ENCODE peak calls at places on chromosomes 4 and X, in ten cellular contexts. T is H9, N is MCF 10A, U is fibroblast of lung, K is GM13976, L is GM12865, S is GM20000, F is AG04450, R is OCI-LY7, W is cardiac muscle cell. E is an unnamed sample.
A peak's percentile ranks its signal among the peaks of the same experiment; 100 is the strongest.

GRCh38 chr4:128241425-128241913 is 46.1 kb downstream of the PGRMC2 start:
- DNase-seq in S (no peak), W (no peak), N (peak; percentile 96), U (peak; percentile 99), R (no peak), K (no peak), T (no peak), F (peak; percentile 98), L (no peak), E (peak; percentile 19)

GRCh38 chr4:3819210-3819919 is 53.2 kb downstream of the ADRA2C start:
- DNase-seq in R (no peak), L (no peak), S (no peak), T (no peak), F (no peak), U (no peak), N (no peak), W (no peak), K (no peak), E (no peak)

GRCh38 chr4:102867278-102868152 is 1.3 kb upstream of the CISD2 start:
- DNase-seq in R (peak; percentile 50), N (no peak), K (no peak), U (no peak), W (no peak), S (no peak), T (no peak), F (no peak), L (peak; percentile 82), E (no peak)

GRCh38 chr4:3168029-3168428 is 80.9 kb upstream of the MSANTD1 start:
- DNase-seq in W (peak; percentile 84), U (peak; percentile 47), T (no peak), L (no peak), F (peak; percentile 13), S (no peak), N (no peak), R (peak; percentile 4), K (no peak), E (no peak)

GRCh38 chr4:7394681-7395451 is 39.9 kb downstream of the PSAPL1 start:
- DNase-seq in S (no peak), U (no peak), W (no peak), R (no peak), N (no peak), F (no peak), L (no peak), K (no peak), T (peak; percentile 16), E (no peak)

GRCh38 chr4:183873389-183874185 is 31.5 kb upstream of the STOX2 start:
- DNase-seq in T (no peak), N (no peak), S (no peak), L (no peak), R (no peak), U (no peak), K (no peak), F (no peak), W (no peak), E (no peak)

GRCh38 chr4:8274772-8275241 is 5.3 kb downstream of the HTRA3 start:
- DNase-seq in U (peak; percentile 94), N (peak; percentile 24), W (peak; percentile 67), S (no peak), F (peak; percentile 95), K (no peak), T (no peak), L (no peak), R (no peak), E (peak; percentile 92)

GRCh38 chrX:446243-446642 is 59.5 kb upstream of the PPP2R3B start:
- DNase-seq in L (no peak), S (no peak), W (no peak), F (no peak), K (no peak), N (no peak), T (peak; percentile 78), R (no peak), U (no peak), E (peak; percentile 12)

GRCh38 chr4:75673959-75674328 is 733 bp upstream of the G3BP2 start:
- DNase-seq in S (no peak), T (no peak), N (no peak), F (no peak), L (no peak), W (peak; percentile 38), R (peak; percentile 16), U (no peak), K (no peak), E (no peak)

DNA sequence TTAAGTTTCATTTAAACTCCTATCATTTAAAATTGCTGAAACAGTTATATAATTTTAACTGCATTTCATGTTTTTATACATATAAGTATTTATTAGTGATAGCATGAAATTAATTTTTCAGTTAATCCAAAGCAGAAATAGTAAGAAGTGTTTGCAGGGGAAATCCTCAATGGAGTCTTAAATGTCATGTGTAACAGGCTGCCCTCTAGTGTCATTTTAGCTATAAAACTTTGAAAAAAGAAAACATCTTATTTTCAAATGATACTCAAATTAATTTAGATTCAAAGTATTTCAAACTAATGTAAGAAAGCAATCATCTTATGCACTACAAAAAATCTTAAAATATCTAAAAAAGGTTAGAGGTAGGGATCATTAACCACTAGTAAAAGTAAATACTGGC is 27.1 kb downstream of the TAPT1 start:
- DNase-seq in K (no peak), U (peak; percentile 56), W (peak; percentile 20), L (peak; percentile 19), S (no peak), N (peak; percentile 22), T (no peak), F (no peak), R (peak; percentile 33), E (no peak)
- TF ChIP-seq CTCF in K (no peak), U (no peak), W (peak; percentile 45), L (peak; percentile 8), S (no peak), N (peak; percentile 26), T (peak; percentile 66), F (peak; percentile 54), R (peak; percentile 84), E (peak; percentile 51)

DNA sequence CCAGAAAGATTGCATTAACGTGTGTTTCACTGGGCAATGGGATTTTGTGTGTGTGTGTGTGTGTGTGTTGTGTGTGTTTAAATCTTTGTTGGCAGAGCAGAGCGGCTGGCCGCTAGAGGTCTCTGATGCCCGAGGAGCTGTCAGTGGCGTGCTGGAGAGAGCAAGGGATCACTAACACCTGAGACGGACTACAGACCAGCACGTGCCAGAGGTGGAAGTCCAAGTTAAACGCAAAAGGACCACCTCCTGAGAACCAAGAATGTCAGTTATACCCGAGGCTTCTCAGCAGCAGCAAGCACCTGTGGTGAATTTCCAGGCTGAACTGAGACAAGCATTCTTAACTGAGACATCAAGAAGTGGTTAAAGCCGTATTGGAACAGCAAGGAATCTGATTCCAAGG is 9.0 kb upstream of the SLC25A14 start:
- DNase-seq in F (no peak), L (peak; percentile 75), S (peak; percentile 56), U (peak; percentile 47), T (peak; percentile 84), N (peak; percentile 66), W (peak; percentile 59), R (peak; percentile 69), K (peak; percentile 49), E (peak; percentile 27)
- TF ChIP-seq CTCF in F (peak; percentile 57), L (peak; percentile 55), S (peak; percentile 48), U (peak; percentile 44), T (peak; percentile 63), N (peak; percentile 51), W (peak; percentile 53), R (peak; percentile 83), K (peak; percentile 59), E (peak; percentile 22)

GRCh38 chrX:52995974-52996304 is 37.6 kb upstream of the FAM156A start:
- DNase-seq in T (no peak), F (no peak), U (no peak), K (no peak), S (no peak), L (no peak), N (no peak), R (no peak), W (no peak), E (no peak)
- TF ChIP-seq CTCF in T (no peak), F (no peak), U (no peak), K (no peak), S (no peak), L (no peak), N (no peak), R (no peak), W (no peak), E (no peak)

GRCh38 chr4:110737931-110738330 is 115.1 kb upstream of the PITX2 start:
- DNase-seq in K (no peak), W (no peak), F (no peak), U (no peak), R (no peak), L (no peak), S (no peak), N (no peak), T (no peak), E (no peak)

GRCh38 chr4:110730318-110730717 is 107.4 kb upstream of the PITX2 start:
- DNase-seq in K (no peak), U (no peak), T (no peak), F (no peak), W (no peak), R (no peak), L (no peak), S (no peak), N (no peak), E (no peak)

GRCh38 chr4:110733901-110734300 is 111.0 kb upstream of the PITX2 start:
- DNase-seq in R (no peak), L (no peak), T (no peak), W (no peak), K (no peak), U (no peak), N (peak; percentile 24), S (no peak), F (no peak), E (no peak)

GRCh38 chr4:110735691-110736090 is 112.8 kb upstream of the PITX2 start:
- DNase-seq in N (peak; percentile 13), R (no peak), W (peak; percentile 18), F (no peak), U (no peak), T (no peak), K (no peak), S (no peak), L (no peak), E (peak; percentile 45)
- TF ChIP-seq CTCF in N (no peak), R (no peak), W (no peak), F (no peak), U (no peak), T (no peak), K (no peak), S (no peak), L (no peak), E (no peak)

DNA sequence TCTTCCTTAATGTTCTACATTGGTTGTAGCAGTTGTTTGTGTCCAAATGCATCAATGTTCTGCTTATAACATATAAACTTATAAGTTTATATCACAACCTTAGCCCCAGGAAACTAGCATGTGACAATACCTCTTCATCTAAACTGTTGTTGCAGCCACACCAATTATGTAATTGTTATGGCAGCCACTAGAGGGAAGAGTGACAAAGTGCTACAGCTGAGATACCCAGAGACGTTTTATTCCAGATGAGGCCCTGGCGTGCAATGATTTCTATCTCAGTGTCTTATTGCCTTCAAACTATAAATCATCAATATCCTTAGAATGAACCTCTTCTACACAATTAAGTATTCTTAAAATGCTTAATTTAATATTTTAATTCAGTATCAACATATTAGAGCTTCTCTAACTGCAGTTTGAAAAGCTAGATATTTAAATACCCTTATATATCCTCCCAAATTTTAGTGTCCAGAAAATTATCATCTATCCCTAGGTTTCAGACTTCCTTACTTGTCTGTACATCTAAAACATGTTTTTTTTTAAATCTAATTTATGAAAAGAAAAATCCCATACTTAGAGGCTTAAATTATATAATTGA is 171.6 kb downstream of the PCDH10 start:
- DNase-seq in R (peak; percentile 21), L (peak; percentile 26), S (peak; percentile 22), F (no peak), N (peak; percentile 51), K (peak; percentile 16), T (peak; percentile 40), U (peak; percentile 42), W (peak; percentile 57), E (no peak)
- TF ChIP-seq CTCF in R (peak; percentile 75), L (peak; percentile 58), S (peak; percentile 43), F (peak; percentile 64), N (peak; percentile 47), K (peak; percentile 47), T (peak; percentile 81), U (no peak), W (peak; percentile 69), E (peak; percentile 18)